ENCODE peak calls at places on chromosomes 16 and 17, in seven cellular contexts. U, R, S, A, B, Y and P are unnamed samples.

GRCh38 chr16:87165885-87166284 is 151.3 kb downstream of the C16orf95 start:
- DNase-seq in U (no peak), R (no peak), S (no peak), A (no peak), B (no peak), Y (no peak), P (no peak)

GRCh38 chr17:43383372-43383771 is 15.4 kb upstream of the ARL4D start:
- DNase-seq in U (no peak), R (no peak), S (no peak), A (no peak), B (no peak), Y (no peak), P (no peak)

GRCh38 chr17:48100591-48101011 is 677 bp downstream of the CBX1 start:
- DNase-seq in U (no peak), R (no peak), S (peak; percentile 66), A (peak; percentile 92), B (peak; percentile 31), Y (no peak), P (peak; percentile 67)

GRCh38 chr16:66740533-66740932 is 10.9 kb downstream of the DYNC1LI2 start:
- DNase-seq in U (no peak), R (no peak), S (no peak), A (no peak), B (no peak), Y (no peak), P (no peak)

GRCh38 chr16:89401205-89401604 is 89.2 kb downstream of the ANKRD11 start:
- DNase-seq in U (no peak), R (no peak), S (no peak), A (no peak), B (no peak), Y (no peak), P (no peak)

GRCh38 chr16:3023415-3023668 is 400 bp downstream of the HCFC1R1 start:
- DNase-seq in U (no peak), R (no peak), S (peak; percentile 67), A (no peak), B (peak; percentile 35), Y (no peak), P (peak; percentile 92)

GRCh38 chr16:87762620-87763019 is 3.2 kb downstream of the KLHDC4 start:
- DNase-seq in U (no peak), R (no peak), S (no peak), A (no peak), B (no peak), Y (no peak), P (no peak)

GRCh38 chr16:48978501-48978900 is 303.1 kb downstream of the CBLN1 start:
- DNase-seq in U (no peak), R (no peak), S (no peak), A (no peak), B (no peak), Y (no peak), P (no peak)

GRCh38 chr16:60748366-60748765 is 1287.9 kb downstream of the CDH8 start:
- DNase-seq in U (no peak), R (no peak), S (no peak), A (no peak), B (no peak), Y (no peak), P (no peak)

GRCh38 chr17:60354223-60354622 is 37.7 kb downstream of the USP32 start:
- DNase-seq in U (no peak), R (no peak), S (no peak), A (no peak), B (no peak), Y (no peak), P (no peak)